ENCODE peak calls at places on chromosomes 11 and 22, in five cellular contexts. One of them, this sample, is unnamed.

GRCh38 chr11:128208329-128209220 is 378.8 kb downstream of the ETS1 start:
- DNase-seq in K562: no peak
- DNase-seq in GM12892: no peak
- DNase-seq in H1: no peak
- DNase-seq in HepG2: no peak
- DNase-seq in this sample: no peak

GRCh38 chr22:36362819-36363377 is 24.9 kb downstream of the MYH9 start:
- DNase-seq in K562: no peak
- DNase-seq in GM12892: no peak
- DNase-seq in H1: no peak
- DNase-seq in HepG2: no peak
- DNase-seq in this sample: no peak

GRCh38 chr11:104529213-104529612 is 365.3 kb upstream of the PDGFD start:
- DNase-seq in HepG2: no peak
- DNase-seq in H1: no peak
- DNase-seq in GM12892: no peak
- DNase-seq in K562: no peak
- DNase-seq in this sample: no peak

GRCh38 chr22:28000361-28000760 is 81.3 kb upstream of the PITPNB start:
- DNase-seq in K562: no peak
- DNase-seq in HepG2: no peak
- DNase-seq in GM12892: no peak
- DNase-seq in H1: no peak
- DNase-seq in this sample: no peak

GRCh38 chr22:45238431-45239377 is 2.0 kb downstream of the KIAA0930 start:
- DNase-seq in K562: no peak
- DNase-seq in GM12892: no peak
- DNase-seq in H1: no peak
- DNase-seq in HepG2: no peak
- DNase-seq in this sample: no peak

GRCh38 chr22:35230839-35231584 is 26.3 kb upstream of the HMGXB4 start:
- DNase-seq in K562: peak; percentile 37
- DNase-seq in H1: no peak
- DNase-seq in GM12892: no peak
- DNase-seq in HepG2: peak; percentile 51
- DNase-seq in this sample: no peak

GRCh38 chr11:96293583-96293982 is 49.4 kb downstream of the MAML2 start:
- DNase-seq in GM12892: no peak
- DNase-seq in H1: no peak
- DNase-seq in K562: no peak
- DNase-seq in HepG2: no peak
- DNase-seq in this sample: peak; percentile 14

GRCh38 chr11:27215471-27216267 is 147.3 kb downstream of the CCDC34 start:
- DNase-seq in H1: peak; percentile 46
- DNase-seq in HepG2: no peak
- DNase-seq in GM12892: no peak
- DNase-seq in K562: no peak
- DNase-seq in this sample: no peak

GRCh38 chr11:88016392-88017020 is 158.7 kb downstream of the RAB38 start:
- DNase-seq in H1: peak; percentile 55
- DNase-seq in K562: peak; percentile 12
- DNase-seq in GM12892: no peak
- DNase-seq in HepG2: peak; percentile 78
- DNase-seq in this sample: no peak

GRCh38 chr11:108788565-108789199 is 123.8 kb downstream of the DDX10 start:
- DNase-seq in K562: peak; percentile 8
- DNase-seq in H1: peak; percentile 52
- DNase-seq in GM12892: no peak
- DNase-seq in HepG2: peak; percentile 25
- DNase-seq in this sample: no peak

GRCh38 chr11:36305047-36305446 is 9.0 kb downstream of the PRR5L start:
- DNase-seq in GM12892: no peak
- DNase-seq in H1: no peak
- DNase-seq in K562: no peak
- DNase-seq in HepG2: no peak
- DNase-seq in this sample: no peak

GRCh38 chr11:123899792-123900191 is 2.2 kb upstream of the OR8D4 start:
- DNase-seq in H1: no peak
- DNase-seq in GM12892: no peak
- DNase-seq in HepG2: no peak
- DNase-seq in K562: no peak
- DNase-seq in this sample: no peak

GRCh38 chr22:38955250-38955775 is 2.1 kb upstream of the APOBEC3A start:
- DNase-seq in H1: no peak
- DNase-seq in GM12892: no peak
- DNase-seq in HepG2: no peak
- DNase-seq in K562: no peak
- DNase-seq in this sample: no peak

GRCh38 chr22:23829845-23830372 is 8.9 kb downstream of the DERL3 start:
- DNase-seq in GM12892: no peak
- DNase-seq in K562: no peak
- DNase-seq in HepG2: no peak
- DNase-seq in H1: no peak
- DNase-seq in this sample: no peak

GRCh38 chr11:65713212-65713969 is 1.3 kb downstream of the KAT5 start:
- DNase-seq in K562: no peak
- DNase-seq in GM12892: no peak
- DNase-seq in HepG2: no peak
- DNase-seq in H1: no peak
- DNase-seq in this sample: no peak

GRCh38 chr11:36211735-36212430 is 77.3 kb downstream of the COMMD9 start:
- DNase-seq in GM12892: no peak
- DNase-seq in K562: no peak
- DNase-seq in H1: no peak
- DNase-seq in HepG2: no peak
- DNase-seq in this sample: no peak

GRCh38 chr22:21443057-21443734 is 24.0 kb upstream of the TMEM191C start:
- DNase-seq in HepG2: no peak
- DNase-seq in K562: no peak
- DNase-seq in GM12892: no peak
- DNase-seq in H1: peak; percentile 51
- DNase-seq in this sample: no peak

GRCh38 chr11:73538381-73538872 is 59.5 kb downstream of the FAM168A start:
- DNase-seq in K562: no peak
- DNase-seq in H1: no peak
- DNase-seq in HepG2: no peak
- DNase-seq in GM12892: peak; percentile 21
- DNase-seq in this sample: peak; percentile 30

GRCh38 chr22:20203142-20204099 is 52.6 kb upstream of the CCDC188 start:
- DNase-seq in HepG2: peak; percentile 36
- DNase-seq in K562: no peak
- DNase-seq in GM12892: no peak
- DNase-seq in H1: peak; percentile 66
- DNase-seq in this sample: no peak

GRCh38 chr22:20904008-20904979 is 12.9 kb upstream of the CRKL start:
- DNase-seq in HepG2: peak; percentile 67
- DNase-seq in K562: peak; percentile 48
- DNase-seq in GM12892: no peak
- DNase-seq in H1: no peak
- DNase-seq in this sample: no peak

GRCh38 chr11:126978155-126978554 is 22.4 kb downstream of the KIRREL3 start:
- DNase-seq in H1: no peak
- DNase-seq in GM12892: no peak
- DNase-seq in K562: no peak
- DNase-seq in HepG2: no peak
- DNase-seq in this sample: no peak

GRCh38 chr22:20384865-20385264 is 9.1 kb upstream of the ZNF74 start:
- DNase-seq in HepG2: no peak
- DNase-seq in K562: no peak
- DNase-seq in GM12892: no peak
- DNase-seq in H1: no peak
- DNase-seq in this sample: no peak

GRCh38 chr11:33532720-33533119 is 167.9 kb downstream of the C11orf91 start:
- DNase-seq in HepG2: no peak
- DNase-seq in K562: no peak
- DNase-seq in GM12892: no peak
- DNase-seq in H1: no peak
- DNase-seq in this sample: no peak

GRCh38 chr22:50577987-50578775 is at the start of gene CPT1B:
- DNase-seq in GM12892: no peak
- DNase-seq in H1: no peak
- DNase-seq in HepG2: no peak
- DNase-seq in K562: no peak
- DNase-seq in this sample: no peak

GRCh38 chr11:19777032-19777341 is 64.3 kb downstream of the NAV2 start:
- DNase-seq in H1: peak; percentile 61
- DNase-seq in HepG2: no peak
- DNase-seq in GM12892: peak; percentile 28
- DNase-seq in K562: peak; percentile 12
- DNase-seq in this sample: peak; percentile 32

GRCh38 chr11:83819936-83820549 is 533.9 kb upstream of the CCDC90B start:
- DNase-seq in K562: peak; percentile 39
- DNase-seq in H1: no peak
- DNase-seq in GM12892: no peak
- DNase-seq in HepG2: peak; percentile 43
- DNase-seq in this sample: no peak

GRCh38 chr11:39365809-39366436 is 2093.5 kb downstream of the LRRC4C start:
- DNase-seq in K562: no peak
- DNase-seq in HepG2: no peak
- DNase-seq in GM12892: no peak
- DNase-seq in H1: no peak
- DNase-seq in this sample: no peak

GRCh38 chr11:93585758-93586157 is 42.6 kb upstream of the SMCO4 start:
- DNase-seq in H1: no peak
- DNase-seq in GM12892: no peak
- DNase-seq in HepG2: no peak
- DNase-seq in K562: peak; percentile 13
- DNase-seq in this sample: no peak

GRCh38 chr22:42805016-42805997 is 51.8 kb downstream of the ARFGAP3 start:
- DNase-seq in GM12892: no peak
- DNase-seq in K562: no peak
- DNase-seq in H1: no peak
- DNase-seq in HepG2: peak; percentile 93
- DNase-seq in this sample: no peak

GRCh38 chr11:60761436-60762190 is 4.9 kb downstream of the MS4A15 start:
- DNase-seq in H1: no peak
- DNase-seq in HepG2: no peak
- DNase-seq in GM12892: no peak
- DNase-seq in K562: no peak
- DNase-seq in this sample: no peak

GRCh38 chr11:66725114-66725513 is 3.9 kb downstream of the SPTBN2 start:
- DNase-seq in HepG2: no peak
- DNase-seq in H1: no peak
- DNase-seq in K562: no peak
- DNase-seq in GM12892: no peak
- DNase-seq in this sample: no peak

GRCh38 chr22:23402275-23403151 is 177.6 kb downstream of the IGLL1 start:
- DNase-seq in H1: peak; percentile 82
- DNase-seq in HepG2: peak; percentile 67
- DNase-seq in GM12892: peak; percentile 70
- DNase-seq in K562: peak; percentile 83
- DNase-seq in this sample: peak; percentile 92

DNA sequence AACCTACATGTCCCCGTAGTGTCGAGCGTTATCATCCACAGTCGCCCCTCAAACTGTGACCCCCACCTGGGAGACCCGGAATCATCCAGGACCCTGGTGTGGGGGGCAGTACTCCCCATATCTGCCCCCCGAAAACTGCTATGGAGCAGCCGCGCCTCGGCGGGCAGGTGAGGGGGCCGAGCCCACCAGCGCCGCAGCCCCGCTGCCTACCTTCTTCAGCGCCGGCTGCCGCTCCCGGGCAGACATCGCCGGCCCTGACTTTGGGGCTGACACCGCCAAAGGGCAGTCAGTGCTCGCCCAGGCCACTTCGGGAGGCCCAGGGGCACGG is 825 bp downstream of the ARHGAP20 start:
- DNase-seq in K562: no peak
- DNase-seq in GM12892: peak; percentile 2
- DNase-seq in H1: no peak
- DNase-seq in HepG2: no peak
- DNase-seq in this sample: no peak
- TF ChIP-seq TAF1 in K562: no peak
- TF ChIP-seq TAF1 in GM12892: no peak
- TF ChIP-seq TAF1 in H1: no peak
- TF ChIP-seq TAF1 in HepG2: no peak
- TF ChIP-seq TAF1 in this sample: no peak

GRCh38 chr11:68812526-68812925 is 29.2 kb downstream of the CPT1A start:
- DNase-seq in H1: no peak
- DNase-seq in GM12892: no peak
- DNase-seq in K562: no peak
- DNase-seq in HepG2: no peak
- DNase-seq in this sample: no peak
- TF ChIP-seq POLR2AphosphoS5 in H1: no peak
- TF ChIP-seq POLR2AphosphoS5 in GM12892: no peak
- TF ChIP-seq POLR2AphosphoS5 in K562: no peak
- TF ChIP-seq POLR2AphosphoS5 in HepG2: no peak
- TF ChIP-seq POLR2AphosphoS5 in this sample: no peak

GRCh38 chr11:77074205-77074604 is 7.4 kb downstream of the CAPN5 start:
- DNase-seq in K562: no peak
- DNase-seq in GM12892: no peak
- DNase-seq in HepG2: no peak
- DNase-seq in H1: no peak
- DNase-seq in this sample: no peak

GRCh38 chr11:77072851-77073327 is 6.1 kb downstream of the CAPN5 start:
- DNase-seq in H1: no peak
- DNase-seq in HepG2: no peak
- DNase-seq in K562: no peak
- DNase-seq in GM12892: peak; percentile 8
- DNase-seq in this sample: no peak

GRCh38 chr11:77071671-77072605 is 5.2 kb downstream of the CAPN5 start:
- DNase-seq in HepG2: no peak
- DNase-seq in H1: no peak
- DNase-seq in K562: no peak
- DNase-seq in GM12892: no peak
- DNase-seq in this sample: no peak

GRCh38 chr11:77074626-77075221 is 8.0 kb downstream of the CAPN5 start:
- DNase-seq in GM12892: no peak
- DNase-seq in K562: no peak
- DNase-seq in HepG2: no peak
- DNase-seq in H1: no peak
- DNase-seq in this sample: no peak

DNA sequence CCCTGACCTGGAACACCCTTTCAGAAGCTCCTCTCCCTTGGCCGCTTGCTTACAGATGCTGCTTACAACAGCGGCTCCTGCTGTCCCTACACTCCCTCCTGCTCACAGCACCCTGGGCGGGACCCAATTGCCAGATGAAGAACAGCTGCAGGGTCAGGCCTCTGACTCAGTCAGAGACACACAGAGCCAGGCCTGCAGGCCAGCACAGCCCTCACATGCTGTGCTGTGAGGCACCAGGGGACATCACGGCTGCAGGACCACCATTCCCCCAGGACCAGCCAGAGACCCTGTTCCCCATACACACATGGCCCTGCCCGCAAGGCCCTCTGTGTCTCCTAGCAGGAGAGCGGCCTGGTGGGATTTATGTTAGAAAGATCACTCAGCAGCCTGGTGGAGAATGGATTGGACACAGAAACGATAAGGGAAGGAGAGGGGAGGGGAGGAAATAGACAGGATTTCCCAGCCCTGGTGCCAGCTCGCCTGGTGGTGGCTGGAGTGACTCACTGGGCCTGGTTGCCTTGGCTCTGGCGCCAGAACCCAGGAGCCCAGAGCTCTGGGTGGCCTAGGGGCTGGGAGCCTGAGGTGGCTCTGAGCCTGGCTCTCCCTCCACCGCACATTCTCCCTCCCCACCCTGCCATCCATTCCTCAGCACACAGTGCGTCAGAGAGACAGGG is 6.7 kb downstream of the CAPN5 start:
- DNase-seq in GM12892: peak; percentile 12
- DNase-seq in K562: peak; percentile 41
- DNase-seq in H1: no peak
- DNase-seq in HepG2: peak; percentile 45
- DNase-seq in this sample: no peak
- TF ChIP-seq POLR2A in GM12892: no peak
- TF ChIP-seq POLR2A in K562: no peak
- TF ChIP-seq POLR2A in H1: no peak
- TF ChIP-seq POLR2A in HepG2: no peak
- TF ChIP-seq POLR2A in this sample: no peak

GRCh38 chr11:78224906-78225420 is 36.2 kb downstream of the USP35 start:
- DNase-seq in H1: no peak
- DNase-seq in GM12892: no peak
- DNase-seq in K562: no peak
- DNase-seq in HepG2: no peak
- DNase-seq in this sample: no peak
- TF ChIP-seq TAF1 in H1: no peak
- TF ChIP-seq TAF1 in GM12892: no peak
- TF ChIP-seq TAF1 in K562: no peak
- TF ChIP-seq TAF1 in HepG2: no peak
- TF ChIP-seq TAF1 in this sample: no peak

This sample was measured in GM12891.